ENCODE peak calls at places on chromosomes 11 and 22, in ten cellular contexts. One of them, this sample, is unnamed.

GRCh38 chr22:43919106-43919965 is 4.3 kb upstream of the PNPLA3 start:
- DNase-seq in lung: no peak
- DNase-seq in mucosa of descending colon: no peak
- DNase-seq in PC-9: no peak
- DNase-seq in gastrocnemius medialis: no peak
- DNase-seq in endodermal cell: no peak
- DNase-seq in NB4: no peak
- DNase-seq in PC-3: peak; percentile 7
- DNase-seq in endothelial cell: no peak
- DNase-seq in heart right ventricle: no peak
- DNase-seq in this sample: no peak

GRCh38 chr11:128456566-128457268 is 130.6 kb downstream of the ETS1 start:
- DNase-seq in lung: no peak
- DNase-seq in mucosa of descending colon: no peak
- DNase-seq in PC-9: no peak
- DNase-seq in gastrocnemius medialis: no peak
- DNase-seq in endodermal cell: no peak
- DNase-seq in NB4: no peak
- DNase-seq in PC-3: no peak
- DNase-seq in endothelial cell: no peak
- DNase-seq in heart right ventricle: no peak
- DNase-seq in this sample: no peak

GRCh38 chr11:119346605-119347004 is at the start of gene MFRP:
- DNase-seq in lung: no peak
- DNase-seq in mucosa of descending colon: no peak
- DNase-seq in PC-9: no peak
- DNase-seq in gastrocnemius medialis: no peak
- DNase-seq in endodermal cell: no peak
- DNase-seq in NB4: no peak
- DNase-seq in PC-3: no peak
- DNase-seq in endothelial cell: no peak
- DNase-seq in heart right ventricle: no peak
- DNase-seq in this sample: no peak

GRCh38 chr22:50153056-50153755 is 17.3 kb upstream of the PANX2 start:
- DNase-seq in lung: no peak
- DNase-seq in mucosa of descending colon: no peak
- DNase-seq in PC-9: peak; percentile 32
- DNase-seq in gastrocnemius medialis: no peak
- DNase-seq in endodermal cell: no peak
- DNase-seq in NB4: no peak
- DNase-seq in PC-3: no peak
- DNase-seq in endothelial cell: no peak
- DNase-seq in heart right ventricle: no peak
- DNase-seq in this sample: peak; percentile 24

GRCh38 chr22:23393721-23394320 is 186.3 kb downstream of the IGLL1 start:
- DNase-seq in lung: no peak
- DNase-seq in mucosa of descending colon: no peak
- DNase-seq in PC-9: no peak
- DNase-seq in gastrocnemius medialis: no peak
- DNase-seq in endodermal cell: peak; percentile 31
- DNase-seq in NB4: no peak
- DNase-seq in PC-3: no peak
- DNase-seq in endothelial cell: no peak
- DNase-seq in heart right ventricle: no peak
- DNase-seq in this sample: no peak

GRCh38 chr11:119764108-119764874 is 35.3 kb upstream of the NECTIN1 start:
- DNase-seq in lung: peak; percentile 41
- DNase-seq in mucosa of descending colon: no peak
- DNase-seq in PC-9: no peak
- DNase-seq in gastrocnemius medialis: peak; percentile 32
- DNase-seq in endodermal cell: peak; percentile 72
- DNase-seq in NB4: no peak
- DNase-seq in PC-3: no peak
- DNase-seq in endothelial cell: no peak
- DNase-seq in heart right ventricle: peak; percentile 56
- DNase-seq in this sample: no peak

GRCh38 chr22:24938741-24939341 is 7.7 kb downstream of the LHFPL7 start:
- DNase-seq in lung: no peak
- DNase-seq in mucosa of descending colon: no peak
- DNase-seq in PC-9: no peak
- DNase-seq in gastrocnemius medialis: no peak
- DNase-seq in endodermal cell: peak; percentile 77
- DNase-seq in NB4: peak; percentile 60
- DNase-seq in PC-3: peak; percentile 72
- DNase-seq in endothelial cell: peak; percentile 51
- DNase-seq in heart right ventricle: peak; percentile 20
- DNase-seq in this sample: peak; percentile 75

GRCh38 chr22:44399196-44399837 is 86.6 kb upstream of the SHISAL1 start:
- DNase-seq in lung: no peak
- DNase-seq in mucosa of descending colon: peak; percentile 2
- DNase-seq in PC-9: no peak
- DNase-seq in gastrocnemius medialis: no peak
- DNase-seq in endodermal cell: no peak
- DNase-seq in NB4: no peak
- DNase-seq in PC-3: no peak
- DNase-seq in endothelial cell: no peak
- DNase-seq in heart right ventricle: no peak
- DNase-seq in this sample: no peak

GRCh38 chr22:37024339-37025157 is 5.0 kb downstream of the MPST start:
- DNase-seq in lung: no peak
- DNase-seq in mucosa of descending colon: peak; percentile 80
- DNase-seq in PC-9: no peak
- DNase-seq in gastrocnemius medialis: no peak
- DNase-seq in endodermal cell: no peak
- DNase-seq in NB4: no peak
- DNase-seq in PC-3: no peak
- DNase-seq in endothelial cell: no peak
- DNase-seq in heart right ventricle: no peak
- DNase-seq in this sample: no peak

GRCh38 chr11:65781962-65782815 is 1.4 kb upstream of the AP5B1 start:
- DNase-seq in lung: no peak
- DNase-seq in mucosa of descending colon: peak; percentile 27
- DNase-seq in PC-9: peak; percentile 28
- DNase-seq in gastrocnemius medialis: no peak
- DNase-seq in endodermal cell: peak; percentile 43
- DNase-seq in NB4: no peak
- DNase-seq in PC-3: no peak
- DNase-seq in endothelial cell: no peak
- DNase-seq in heart right ventricle: no peak
- DNase-seq in this sample: peak; percentile 36

GRCh38 chr11:96356837-96357236 is 13.8 kb upstream of the MAML2 start:
- DNase-seq in lung: no peak
- DNase-seq in mucosa of descending colon: no peak
- DNase-seq in PC-9: no peak
- DNase-seq in gastrocnemius medialis: no peak
- DNase-seq in endodermal cell: no peak
- DNase-seq in NB4: no peak
- DNase-seq in PC-3: no peak
- DNase-seq in endothelial cell: no peak
- DNase-seq in heart right ventricle: no peak
- DNase-seq in this sample: no peak

GRCh38 chr11:4049006-4049405 is 45.6 kb upstream of the RRM1 start:
- DNase-seq in lung: no peak
- DNase-seq in mucosa of descending colon: no peak
- DNase-seq in PC-9: no peak
- DNase-seq in gastrocnemius medialis: no peak
- DNase-seq in endodermal cell: no peak
- DNase-seq in NB4: peak; percentile 82
- DNase-seq in PC-3: no peak
- DNase-seq in endothelial cell: no peak
- DNase-seq in heart right ventricle: no peak
- DNase-seq in this sample: no peak

GRCh38 chr11:83284501-83285051 is 1.6 kb downstream of the CCDC90B start:
- DNase-seq in lung: no peak
- DNase-seq in mucosa of descending colon: no peak
- DNase-seq in PC-9: no peak
- DNase-seq in gastrocnemius medialis: no peak
- DNase-seq in endodermal cell: no peak
- DNase-seq in NB4: peak; percentile 11
- DNase-seq in PC-3: no peak
- DNase-seq in endothelial cell: no peak
- DNase-seq in heart right ventricle: no peak
- DNase-seq in this sample: no peak

GRCh38 chr11:104538313-104538712 is 359.9 kb downstream of the CASP12 start:
- DNase-seq in lung: no peak
- DNase-seq in mucosa of descending colon: no peak
- DNase-seq in PC-9: no peak
- DNase-seq in gastrocnemius medialis: no peak
- DNase-seq in endodermal cell: no peak
- DNase-seq in NB4: no peak
- DNase-seq in PC-3: no peak
- DNase-seq in endothelial cell: no peak
- DNase-seq in heart right ventricle: no peak
- DNase-seq in this sample: no peak

GRCh38 chr22:43375951-43376455 is 32.8 kb upstream of the SCUBE1 start:
- DNase-seq in lung: no peak
- DNase-seq in mucosa of descending colon: no peak
- DNase-seq in PC-9: no peak
- DNase-seq in gastrocnemius medialis: no peak
- DNase-seq in endodermal cell: no peak
- DNase-seq in NB4: no peak
- DNase-seq in PC-3: no peak
- DNase-seq in endothelial cell: no peak
- DNase-seq in heart right ventricle: no peak
- DNase-seq in this sample: no peak

GRCh38 chr11:68792400-68792955 is 41.2 kb upstream of the TESMIN start:
- DNase-seq in lung: no peak
- DNase-seq in mucosa of descending colon: no peak
- DNase-seq in PC-9: no peak
- DNase-seq in gastrocnemius medialis: no peak
- DNase-seq in endodermal cell: no peak
- DNase-seq in NB4: no peak
- DNase-seq in PC-3: no peak
- DNase-seq in endothelial cell: no peak
- DNase-seq in heart right ventricle: no peak
- DNase-seq in this sample: no peak

GRCh38 chr11:59679347-59679746 is 10.5 kb upstream of the PATL1 start:
- DNase-seq in lung: no peak
- DNase-seq in mucosa of descending colon: no peak
- DNase-seq in PC-9: no peak
- DNase-seq in gastrocnemius medialis: no peak
- DNase-seq in endodermal cell: no peak
- DNase-seq in NB4: no peak
- DNase-seq in PC-3: no peak
- DNase-seq in endothelial cell: no peak
- DNase-seq in heart right ventricle: no peak
- DNase-seq in this sample: no peak

GRCh38 chr11:73876424-73877300 is at the start of the genes COA4 and PAAF1:
- DNase-seq in lung: peak; percentile 93
- DNase-seq in mucosa of descending colon: peak; percentile 95
- DNase-seq in PC-9: peak; percentile 98
- DNase-seq in gastrocnemius medialis: peak; percentile 91
- DNase-seq in endodermal cell: peak; percentile 98
- DNase-seq in NB4: peak; percentile 100
- DNase-seq in PC-3: peak; percentile 99
- DNase-seq in endothelial cell: peak; percentile 82
- DNase-seq in heart right ventricle: peak; percentile 95
- DNase-seq in this sample: peak; percentile 98

GRCh38 chr11:19116315-19116970 is 525 bp upstream of the ZDHHC13 start:
- DNase-seq in lung: no peak
- DNase-seq in mucosa of descending colon: peak; percentile 45
- DNase-seq in PC-9: no peak
- DNase-seq in gastrocnemius medialis: no peak
- DNase-seq in endodermal cell: peak; percentile 50
- DNase-seq in NB4: peak; percentile 22
- DNase-seq in PC-3: no peak
- DNase-seq in endothelial cell: no peak
- DNase-seq in heart right ventricle: no peak
- DNase-seq in this sample: peak; percentile 45

GRCh38 chr11:22703040-22703439 is 36.6 kb downstream of the GAS2 start:
- DNase-seq in lung: no peak
- DNase-seq in mucosa of descending colon: no peak
- DNase-seq in PC-9: peak; percentile 58
- DNase-seq in gastrocnemius medialis: no peak
- DNase-seq in endodermal cell: no peak
- DNase-seq in NB4: no peak
- DNase-seq in PC-3: peak; percentile 76
- DNase-seq in endothelial cell: no peak
- DNase-seq in heart right ventricle: no peak
- DNase-seq in this sample: peak; percentile 9

GRCh38 chr11:86360775-86361395 is 13.8 kb upstream of the CCDC81 start:
- DNase-seq in lung: no peak
- DNase-seq in mucosa of descending colon: no peak
- DNase-seq in PC-9: peak; percentile 65
- DNase-seq in gastrocnemius medialis: no peak
- DNase-seq in endodermal cell: no peak
- DNase-seq in NB4: no peak
- DNase-seq in PC-3: peak; percentile 62
- DNase-seq in endothelial cell: no peak
- DNase-seq in heart right ventricle: no peak
- DNase-seq in this sample: no peak
- TF ChIP-seq CTCF in lung: no peak
- TF ChIP-seq CTCF in mucosa of descending colon: no peak
- TF ChIP-seq CTCF in PC-9: peak; percentile 77
- TF ChIP-seq CTCF in gastrocnemius medialis: no peak
- TF ChIP-seq CTCF in endodermal cell: peak; percentile 74
- TF ChIP-seq CTCF in NB4: no peak
- TF ChIP-seq CTCF in PC-3: peak; percentile 65
- TF ChIP-seq CTCF in endothelial cell: no peak
- TF ChIP-seq CTCF in heart right ventricle: no peak
- TF ChIP-seq CTCF in this sample: no peak

GRCh38 chr11:20672575-20672974 is 3.2 kb downstream of the NELL1 start:
- DNase-seq in lung: no peak
- DNase-seq in mucosa of descending colon: no peak
- DNase-seq in PC-9: no peak
- DNase-seq in gastrocnemius medialis: no peak
- DNase-seq in endodermal cell: no peak
- DNase-seq in NB4: peak; percentile 2
- DNase-seq in PC-3: peak; percentile 16
- DNase-seq in endothelial cell: no peak
- DNase-seq in heart right ventricle: no peak
- DNase-seq in this sample: no peak
- TF ChIP-seq CTCF in lung: no peak
- TF ChIP-seq CTCF in mucosa of descending colon: no peak
- TF ChIP-seq CTCF in PC-9: peak; percentile 57
- TF ChIP-seq CTCF in gastrocnemius medialis: no peak
- TF ChIP-seq CTCF in endodermal cell: peak; percentile 72
- TF ChIP-seq CTCF in NB4: peak; percentile 12
- TF ChIP-seq CTCF in PC-3: peak; percentile 32
- TF ChIP-seq CTCF in endothelial cell: peak; percentile 51
- TF ChIP-seq CTCF in heart right ventricle: no peak
- TF ChIP-seq CTCF in this sample: peak; percentile 16

GRCh38 chr11:89119426-89119825 is 53.6 kb upstream of the GRM5 start:
- DNase-seq in lung: no peak
- DNase-seq in mucosa of descending colon: no peak
- DNase-seq in PC-9: no peak
- DNase-seq in gastrocnemius medialis: no peak
- DNase-seq in endodermal cell: no peak
- DNase-seq in NB4: no peak
- DNase-seq in PC-3: no peak
- DNase-seq in endothelial cell: no peak
- DNase-seq in heart right ventricle: no peak
- DNase-seq in this sample: no peak

GRCh38 chr11:89125298-89125697 is 52.4 kb upstream of the TYR start:
- DNase-seq in lung: no peak
- DNase-seq in mucosa of descending colon: no peak
- DNase-seq in PC-9: no peak
- DNase-seq in gastrocnemius medialis: no peak
- DNase-seq in endodermal cell: peak; percentile 70
- DNase-seq in NB4: no peak
- DNase-seq in PC-3: no peak
- DNase-seq in endothelial cell: no peak
- DNase-seq in heart right ventricle: no peak
- DNase-seq in this sample: no peak
- TF ChIP-seq CTCF in lung: no peak
- TF ChIP-seq CTCF in mucosa of descending colon: no peak
- TF ChIP-seq CTCF in PC-9: no peak
- TF ChIP-seq CTCF in gastrocnemius medialis: no peak
- TF ChIP-seq CTCF in endodermal cell: peak; percentile 57
- TF ChIP-seq CTCF in NB4: no peak
- TF ChIP-seq CTCF in PC-3: no peak
- TF ChIP-seq CTCF in endothelial cell: no peak
- TF ChIP-seq CTCF in heart right ventricle: no peak
- TF ChIP-seq CTCF in this sample: no peak

GRCh38 chr22:21686634-21687393 is 21.0 kb downstream of the PPIL2 start:
- DNase-seq in lung: no peak
- DNase-seq in mucosa of descending colon: no peak
- DNase-seq in PC-9: no peak
- DNase-seq in gastrocnemius medialis: no peak
- DNase-seq in endodermal cell: peak; percentile 26
- DNase-seq in NB4: no peak
- DNase-seq in PC-3: no peak
- DNase-seq in endothelial cell: no peak
- DNase-seq in heart right ventricle: no peak
- DNase-seq in this sample: no peak
- TF ChIP-seq CTCF in lung: no peak
- TF ChIP-seq CTCF in mucosa of descending colon: no peak
- TF ChIP-seq CTCF in PC-9: no peak
- TF ChIP-seq CTCF in gastrocnemius medialis: no peak
- TF ChIP-seq CTCF in endodermal cell: no peak
- TF ChIP-seq CTCF in NB4: no peak
- TF ChIP-seq CTCF in PC-3: no peak
- TF ChIP-seq CTCF in endothelial cell: no peak
- TF ChIP-seq CTCF in heart right ventricle: no peak
- TF ChIP-seq CTCF in this sample: no peak